ENCODE peak calls at places on chromosomes 13 and 19, in six cellular contexts. W, D, B, F, U and O are unnamed samples.

GRCh38 chr19:2443116-2443784 is 13.5 kb downstream of the LMNB2 start:
- DNase-seq in W (no peak), D (no peak), B (no peak), F (no peak), U (no peak), O (no peak)

GRCh38 chr13:112895521-112896465 is 73.2 kb upstream of the MCF2L start:
- DNase-seq in W (no peak), D (peak; percentile 18), B (no peak), F (no peak), U (no peak), O (no peak)

GRCh38 chr19:4343845-4344713 is 717 bp downstream of the MPND start:
- DNase-seq in W (no peak), D (no peak), B (no peak), F (no peak), U (no peak), O (no peak)

GRCh38 chr13:94093652-94094310 is 385.7 kb downstream of the DCT start:
- DNase-seq in W (no peak), D (no peak), B (no peak), F (no peak), U (no peak), O (no peak)

GRCh38 chr19:34120846-34121639 is 51.3 kb upstream of the LSM14A start:
- DNase-seq in W (peak; percentile 47), D (peak; percentile 56), B (peak; percentile 59), F (peak; percentile 23), U (no peak), O (no peak)

GRCh38 chr19:5691930-5692784 is 2.1 kb downstream of the RPL36 start:
- DNase-seq in W (no peak), D (no peak), B (no peak), F (no peak), U (no peak), O (no peak)

GRCh38 chr19:13865578-13866462 is 11.1 kb upstream of the NANOS3 start:
- DNase-seq in W (no peak), D (no peak), B (no peak), F (peak; percentile 39), U (no peak), O (no peak)

GRCh38 chr13:92158335-92158734 is 759.9 kb downstream of the GPC5 start:
- DNase-seq in W (no peak), D (no peak), B (no peak), F (no peak), U (no peak), O (no peak)

GRCh38 chr13:100182894-100183490 is 94.1 kb downstream of the PCCA start:
- DNase-seq in W (no peak), D (no peak), B (no peak), F (no peak), U (no peak), O (no peak)

GRCh38 chr13:110649551-110649950 is 34.2 kb downstream of the NAXD start:
- DNase-seq in W (no peak), D (no peak), B (no peak), F (no peak), U (no peak), O (no peak)

GRCh38 chr13:89969996-89970709 is 1377.3 kb upstream of the MIR17HG start:
- DNase-seq in W (no peak), D (no peak), B (no peak), F (no peak), U (no peak), O (no peak)